ENCODE peak calls at places on chromosomes 16 and 17, in seven cellular contexts. Q is EL, V is ovary, Z is EH, O is type B pancreatic cell, I is non-pigmented ciliary epithelial cell, H is NCI-H2029 treated with DMSO at 0.1 percent for 48 hours. S is an unnamed sample.

GRCh38 chr17:35051579-35052239 is 11.8 kb downstream of the RFFL start:
- DNase-seq in Q (no peak), Z (peak), H (no peak), O (no peak), I (no peak), V (no peak), S (no peak)

GRCh38 chr17:61504697-61505096 is 52.5 kb downstream of the TBX4 start:
- DNase-seq in V (no peak), Q (peak), I (peak), Z (peak), H (no peak), O (no peak), S (peak)

GRCh38 chr16:57138281-57138935 is 46.0 kb downstream of the CPNE2 start:
- DNase-seq in Q (no peak), O (no peak), I (no peak), V (no peak), H (no peak), Z (no peak), S (no peak)

GRCh38 chr17:6269474-6269873 is 165.4 kb downstream of the AIPL1 start:
- DNase-seq in I (no peak), Q (peak), V (no peak), O (no peak), Z (peak), H (no peak), S (peak)

GRCh38 chr16:19001788-19002187 is 18.1 kb downstream of the TMC7 start:
- DNase-seq in Z (peak), O (no peak), I (no peak), Q (peak), H (peak), V (no peak), S (no peak)

GRCh38 chr17:31269597-31269996 is 27.4 kb downstream of the OMG start:
- DNase-seq in H (no peak), V (no peak), O (no peak), Z (peak), Q (peak), I (peak), S (peak)

GRCh38 chr16:57023541-57024249 is 34.3 kb downstream of the NLRC5 start:
- DNase-seq in I (no peak), V (no peak), H (no peak), O (no peak), Z (no peak), Q (no peak), S (no peak)

GRCh38 chr17:38532451-38532850 is 73.3 kb downstream of the SRCIN1 start:
- DNase-seq in Q (no peak), I (no peak), V (no peak), H (no peak), O (no peak), Z (no peak), S (no peak)

GRCh38 chr17:8119575-8120519 is 1.5 kb upstream of the ALOXE3 start:
- DNase-seq in I (peak), Q (peak), O (peak), H (peak), V (peak), Z (peak), S (peak)

GRCh38 chr17:39627717-39628516 is 1.2 kb downstream of the PPP1R1B start:
- DNase-seq in O (no peak), I (no peak), V (no peak), Z (no peak), Q (no peak), H (no peak), S (no peak)

GRCh38 chr17:64118452-64118979 is 11.4 kb downstream of the ERN1 start:
- DNase-seq in H (peak), Q (no peak), Z (no peak), I (no peak), V (peak), O (no peak), S (peak)

S was measured in adipocyte.